ENCODE peak calls at places on chromosomes 16 and 17, in seven cellular contexts. L, E, G, N, F, R and M are unnamed samples.

GRCh38 chr17:61234102-61234750 is 165.4 kb upstream of the TBX2 start:
- DNase-seq in L (no peak), E (no peak), G (no peak), N (no peak), F (no peak), R (no peak), M (no peak)

GRCh38 chr17:4796550-4796915 is 569 bp downstream of the PSMB6 start:
- DNase-seq in L (peak; percentile 52), E (no peak), G (peak; percentile 33), N (no peak), F (peak; percentile 75), R (peak; percentile 63), M (no peak)

GRCh38 chr17:32355649-32356377 is 5.9 kb downstream of the ZNF207 start:
- DNase-seq in L (no peak), E (no peak), G (no peak), N (no peak), F (no peak), R (no peak), M (no peak)

GRCh38 chr16:81469710-81470481 is 25.3 kb downstream of the CMIP start:
- DNase-seq in L (no peak), E (peak; percentile 65), G (no peak), N (no peak), F (no peak), R (no peak), M (no peak)

GRCh38 chr16:88430185-88430523 is 22.9 kb upstream of the ZFPM1 start:
- DNase-seq in L (no peak), E (no peak), G (no peak), N (no peak), F (no peak), R (no peak), M (no peak)

GRCh38 chr17:80927791-80928216 is 63.8 kb upstream of the CHMP6 start:
- DNase-seq in L (no peak), E (no peak), G (no peak), N (no peak), F (no peak), R (no peak), M (no peak)

GRCh38 chr17:37490638-37491614 is 1.2 kb downstream of the DUSP14 start:
- DNase-seq in L (peak; percentile 55), E (no peak), G (peak; percentile 64), N (peak; percentile 66), F (no peak), R (peak; percentile 54), M (peak; percentile 87)

GRCh38 chr16:57614546-57615343 is 13.7 kb upstream of the ADGRG1 start:
- DNase-seq in L (no peak), E (no peak), G (no peak), N (no peak), F (peak; percentile 34), R (peak; percentile 38), M (no peak)

GRCh38 chr17:43388198-43389021 is 10.4 kb upstream of the ARL4D start:
- DNase-seq in L (peak; percentile 81), E (peak; percentile 75), G (peak; percentile 81), N (peak; percentile 86), F (peak; percentile 84), R (peak; percentile 93), M (peak; percentile 68)

GRCh38 chr16:55390838-55391237 is 66.8 kb downstream of the IRX6 start:
- DNase-seq in L (no peak), E (no peak), G (no peak), N (no peak), F (no peak), R (no peak), M (no peak)

GRCh38 chr16:55655709-55656694 is at the start of gene SLC6A2:
- DNase-seq in L (no peak), E (no peak), G (no peak), N (no peak), F (peak; percentile 95), R (peak; percentile 80), M (peak; percentile 8)

DNA sequence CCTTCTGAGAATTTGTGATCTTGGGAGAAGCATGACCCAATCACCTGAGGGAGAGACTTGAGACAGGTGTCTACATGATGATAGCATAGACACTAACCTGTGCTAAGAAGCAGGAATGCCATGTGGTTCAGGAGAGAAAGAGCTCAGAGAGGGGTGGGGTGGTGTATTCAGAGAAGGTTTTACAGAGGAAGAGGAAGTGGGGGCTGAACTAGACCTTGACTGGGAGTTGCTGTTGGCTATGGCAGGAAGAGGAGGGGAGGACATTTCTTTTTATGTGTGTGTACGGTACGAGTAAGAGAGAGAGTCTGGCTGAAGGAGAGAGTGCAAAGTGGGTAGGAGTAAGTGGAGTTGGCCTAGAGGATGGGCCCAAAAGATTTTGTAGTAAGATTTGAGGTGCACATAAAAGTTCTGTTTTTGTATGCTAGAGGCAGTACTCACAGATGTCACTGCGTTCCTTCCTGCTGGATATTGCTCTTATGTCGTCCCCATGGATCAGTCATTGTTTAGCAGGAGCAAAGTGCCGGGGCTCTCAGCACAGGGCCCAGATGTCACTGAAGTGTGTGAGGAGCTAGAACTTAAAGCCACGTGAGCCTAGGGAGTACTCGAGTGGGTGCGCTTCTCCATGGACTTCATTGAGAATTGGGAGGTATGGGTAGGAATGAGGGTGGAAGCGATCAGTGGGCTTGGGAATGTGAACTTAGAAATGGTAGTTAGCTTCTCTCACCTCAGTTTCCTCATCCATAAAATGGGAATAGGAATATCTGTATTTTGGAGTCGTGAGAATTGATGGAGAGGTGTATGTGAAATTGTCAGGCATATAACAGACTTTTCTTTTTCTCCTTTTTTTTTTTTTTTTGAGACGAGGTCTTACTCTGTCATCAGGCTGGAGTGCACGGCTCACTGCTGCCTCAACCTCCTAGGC is 22.1 kb downstream of the SLC7A6 start:
- DNase-seq in L (no peak), E (no peak), G (peak; percentile 35), N (no peak), F (no peak), R (no peak), M (no peak)
- TF ChIP-seq JUND in L (no peak), E (no peak), G (no peak), N (no peak), F (no peak), R (no peak), M (no peak)

GRCh38 chr16:66961065-66961744 is at the start of gene CES3:
- DNase-seq in L (peak; percentile 87), E (no peak), G (peak; percentile 85), N (peak; percentile 75), F (peak; percentile 82), R (peak; percentile 87), M (peak; percentile 27)
- TF ChIP-seq JUND in L (peak; percentile 3), E (no peak), G (no peak), N (no peak), F (no peak), R (no peak), M (no peak)

GRCh38 chr17:77829871-77830799 is 128.4 kb upstream of the TNRC6C start:
- DNase-seq in L (peak; percentile 42), E (no peak), G (no peak), N (no peak), F (peak; percentile 47), R (no peak), M (no peak)
- TF ChIP-seq JUND in L (peak; percentile 74), E (no peak), G (no peak), N (no peak), F (no peak), R (no peak), M (no peak)

DNA sequence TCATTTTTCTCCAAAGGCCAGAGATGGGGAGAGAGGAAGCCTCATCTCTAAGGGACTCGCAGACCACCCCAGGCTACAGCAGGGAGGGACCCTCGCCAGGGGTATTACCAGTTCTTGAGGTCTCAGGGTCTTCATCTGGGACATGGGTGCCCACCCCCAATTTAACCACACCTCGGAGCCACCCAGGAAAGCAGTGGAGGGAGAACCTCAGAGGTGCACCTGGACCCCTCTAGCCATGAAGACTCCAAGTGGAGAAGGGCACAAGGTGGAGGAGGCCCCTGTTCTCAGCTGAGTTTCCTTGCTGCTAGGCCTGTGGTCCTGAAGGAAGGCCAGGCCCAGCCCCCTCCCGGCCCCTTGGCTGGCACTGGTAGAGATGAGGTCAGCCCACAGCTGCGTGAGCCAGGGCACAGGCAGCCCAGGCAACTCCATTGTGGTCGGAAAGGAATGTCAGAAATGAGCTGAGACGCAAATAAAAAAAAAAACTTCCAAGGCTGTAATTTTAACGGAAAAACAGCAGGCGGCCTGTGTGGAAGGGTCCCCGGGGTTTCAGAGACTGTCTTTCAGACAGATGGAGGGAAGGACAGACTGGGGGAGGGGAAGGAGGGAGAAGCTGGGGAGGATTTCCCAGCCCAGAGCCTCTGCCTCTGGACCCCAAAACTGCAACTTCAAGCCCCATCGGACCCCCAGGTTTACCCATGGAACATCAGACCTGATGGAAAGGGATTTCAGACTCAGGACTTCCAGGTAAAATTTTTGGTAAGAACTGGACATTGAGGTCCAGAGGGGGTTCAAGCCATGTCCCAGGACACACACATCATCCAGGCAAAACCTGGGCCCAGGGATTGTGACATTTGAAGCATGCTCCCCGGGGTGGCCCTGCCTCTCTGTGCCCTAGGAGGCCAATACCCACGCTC is 25.5 kb upstream of the MRPS23 start:
- DNase-seq in L (peak; percentile 74), E (no peak), G (peak; percentile 93), N (peak; percentile 90), F (peak; percentile 70), R (peak; percentile 71), M (peak; percentile 94)
- TF ChIP-seq JUND in L (no peak), E (no peak), G (peak; percentile 64), N (no peak), F (peak; percentile 96), R (peak; percentile 43), M (no peak)

GRCh38 chr17:9646556-9646905 is 1.2 kb downstream of the USP43 start:
- DNase-seq in L (no peak), E (no peak), G (no peak), N (no peak), F (no peak), R (no peak), M (no peak)

GRCh38 chr17:9647014-9647413 is 1.7 kb downstream of the USP43 start:
- DNase-seq in L (no peak), E (no peak), G (no peak), N (no peak), F (no peak), R (no peak), M (peak; percentile 92)

GRCh38 chr17:9644910-9645751 is at the start of gene USP43:
- DNase-seq in L (peak; percentile 62), E (no peak), G (peak; percentile 6), N (peak; percentile 32), F (peak; percentile 36), R (peak; percentile 83), M (peak; percentile 72)

GRCh38 chr17:9643611-9644010 is 1.7 kb upstream of the USP43 start:
- DNase-seq in L (no peak), E (no peak), G (no peak), N (no peak), F (no peak), R (no peak), M (no peak)

DNA sequence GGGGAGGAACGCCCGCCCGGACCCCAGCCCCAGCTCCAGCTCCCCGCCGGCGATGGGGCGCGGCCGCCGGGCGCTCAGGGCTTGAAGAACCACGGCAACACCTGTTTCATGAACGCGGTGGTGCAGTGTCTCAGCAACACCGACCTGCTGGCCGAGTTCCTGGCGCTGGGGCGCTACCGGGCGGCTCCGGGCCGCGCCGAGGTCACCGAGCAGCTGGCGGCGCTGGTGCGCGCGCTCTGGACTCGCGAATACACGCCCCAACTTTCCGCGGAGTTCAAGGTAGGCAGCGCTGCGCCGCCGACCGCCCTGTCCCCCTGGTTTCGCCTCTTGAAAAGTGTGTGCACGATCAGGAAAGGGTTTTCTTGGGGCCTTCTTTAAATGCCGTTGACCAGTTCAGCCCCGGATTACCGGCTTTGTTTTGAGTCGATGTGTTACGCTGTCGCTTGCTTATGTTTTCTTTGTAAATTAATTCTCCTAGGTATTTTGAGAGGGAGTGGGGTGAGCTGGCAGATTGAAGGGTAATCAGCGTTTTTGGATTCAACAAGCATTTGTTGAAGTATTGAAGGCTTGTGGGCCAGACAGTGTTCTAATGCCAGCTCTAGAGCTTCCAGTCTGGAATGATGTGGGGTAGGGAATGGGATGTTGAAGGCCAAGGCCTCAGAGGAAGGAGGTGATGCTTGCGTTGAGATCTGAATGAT is 690 bp downstream of the USP43 start:
- DNase-seq in L (peak; percentile 19), E (no peak), G (peak; percentile 30), N (peak; percentile 12), F (peak; percentile 27), R (peak; percentile 76), M (peak; percentile 30)
- TF ChIP-seq JUND in L (no peak), E (no peak), G (no peak), N (no peak), F (no peak), R (no peak), M (no peak)